ENCODE peak calls at places on chromosomes 5 and 9, in six cellular contexts. I, K, Q, G, N and B are unnamed samples.

GRCh38 chr5:149113669-149114068 is 27.6 kb upstream of the ABLIM3 start:
- DNase-seq in N (no peak), G (no peak), Q (no peak), K (no peak), I (no peak), B (no peak)

GRCh38 chr5:60503771-60504170 is 196.2 kb downstream of the DEPDC1B start:
- DNase-seq in N (no peak), I (no peak), G (no peak), K (no peak), Q (no peak), B (no peak)

GRCh38 chr5:132439521-132440206 is 50.9 kb downstream of the IRF1 start:
- DNase-seq in N (no peak), I (no peak), G (no peak), K (no peak), Q (no peak), B (no peak)

GRCh38 chr5:126210955-126211354 is 212.3 kb upstream of the GRAMD2B start:
- DNase-seq in N (no peak), G (no peak), I (no peak), K (no peak), Q (no peak), B (peak; percentile 22)

GRCh38 chr5:138488481-138488945 is 23.2 kb downstream of the EGR1 start:
- DNase-seq in I (no peak), K (no peak), G (no peak), Q (no peak), N (peak; percentile 66), B (no peak)

GRCh38 chr9:117224676-117225075 is 190.2 kb downstream of the ASTN2 start:
- DNase-seq in N (no peak), G (no peak), I (no peak), K (peak; percentile 34), Q (no peak), B (no peak)

GRCh38 chr9:89442981-89443817 is 54.7 kb downstream of the SEMA4D start:
- DNase-seq in I (no peak), Q (no peak), K (no peak), N (no peak), G (no peak), B (no peak)

GRCh38 chr9:109556061-109556460 is 58.0 kb upstream of the PTPN3 start:
- DNase-seq in K (no peak), N (no peak), G (no peak), Q (no peak), I (no peak), B (peak; percentile 98)

GRCh38 chr9:79362100-79363081 is 209.4 kb upstream of the TLE4 start:
- DNase-seq in Q (no peak), K (peak; percentile 17), I (no peak), G (no peak), N (no peak), B (no peak)

GRCh38 chr5:136021016-136021405 is 7.8 kb upstream of the TGFBI start:
- DNase-seq in G (no peak), I (no peak), K (no peak), Q (no peak), N (peak; percentile 26), B (no peak)

GRCh38 chr9:118478752-118479151 is 774.5 kb downstream of the TLR4 start:
- DNase-seq in G (no peak), N (no peak), K (no peak), I (no peak), Q (no peak), B (no peak)

GRCh38 chr9:121736964-121737462 is 85.6 kb downstream of the DAB2IP start:
- DNase-seq in N (peak; percentile 86), G (peak; percentile 60), Q (peak; percentile 78), I (no peak), K (no peak), B (peak; percentile 86)

DNA sequence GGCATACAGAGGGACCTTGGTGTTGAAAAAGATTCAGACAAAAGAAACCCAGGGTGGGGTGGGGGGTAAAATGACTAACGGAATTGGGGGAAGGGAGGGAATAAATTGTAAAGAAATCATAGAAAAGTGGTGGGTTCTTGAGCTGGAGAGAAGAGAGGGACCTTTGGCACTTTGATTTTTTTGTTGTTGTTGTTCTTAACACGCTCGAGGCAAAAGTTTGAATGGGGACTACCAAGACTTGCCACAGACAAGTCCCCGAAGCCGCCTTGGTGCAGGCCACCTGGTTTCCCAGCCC is 616 bp downstream of the VCAN start:
- DNase-seq in Q (no peak), K (no peak), I (no peak), N (no peak), G (peak; percentile 16), B (no peak)
- TF ChIP-seq JUND in Q (no peak), K (no peak), I (no peak), N (no peak), G (no peak), B (no peak)

GRCh38 chr5:55969956-55970355 is 24.8 kb downstream of the IL6ST start:
- DNase-seq in K (no peak), I (no peak), N (no peak), Q (no peak), G (no peak), B (no peak)
- TF ChIP-seq JUND in K (no peak), I (no peak), N (no peak), Q (no peak), G (no peak), B (no peak)

DNA sequence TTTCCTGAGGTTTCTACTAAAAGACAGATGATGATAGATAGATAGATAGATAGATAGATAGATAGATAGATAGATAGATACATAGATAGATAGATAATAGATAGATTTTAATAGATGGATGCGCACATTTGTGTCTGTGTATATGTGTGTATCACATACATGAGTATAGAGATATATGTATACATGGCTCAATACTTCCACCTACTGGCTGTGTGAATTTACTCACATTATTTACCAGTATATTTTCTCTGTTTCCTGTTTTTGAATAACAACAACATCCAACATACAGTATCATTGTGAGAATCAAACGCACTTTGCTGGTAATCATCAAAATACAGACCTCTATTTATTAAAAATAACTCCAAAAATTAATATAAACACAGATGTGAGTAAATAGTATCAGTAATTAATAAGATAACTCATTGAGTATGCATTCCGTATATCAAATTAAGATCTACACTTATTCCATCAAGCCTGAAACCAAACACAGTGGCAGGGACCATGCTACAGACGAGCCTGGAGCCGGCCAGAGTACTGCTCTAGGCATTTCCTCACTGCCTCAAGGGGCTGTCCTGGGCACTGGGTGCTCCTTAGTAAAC is 338.0 kb downstream of the SEMA5A start:
- DNase-seq in I (peak; percentile 3), N (peak; percentile 33), G (peak; percentile 32), Q (peak; percentile 34), K (no peak), B (peak; percentile 25)
- TF ChIP-seq JUND in I (no peak), N (no peak), G (no peak), Q (no peak), K (no peak), B (no peak)

DNA sequence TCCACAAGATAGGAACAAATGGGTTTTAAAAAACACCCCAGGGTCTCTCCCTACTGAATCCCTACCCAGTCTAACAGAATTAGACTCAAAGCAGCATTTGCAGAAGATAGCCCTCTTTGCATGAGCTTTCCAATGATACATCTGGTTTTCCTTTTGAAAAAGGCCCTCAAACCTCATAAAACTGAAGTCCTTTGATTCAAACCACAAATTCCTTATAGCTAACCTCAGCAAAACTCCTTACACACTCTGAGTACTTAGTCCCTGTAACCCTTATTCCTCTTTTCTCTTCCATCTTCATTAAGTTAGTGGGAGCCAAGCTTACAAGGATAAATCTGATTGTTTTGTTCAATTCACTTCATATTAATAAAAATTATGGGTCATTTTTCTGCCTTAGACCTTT is 90.5 kb upstream of the TNC start:
- DNase-seq in G (no peak), K (no peak), N (no peak), I (no peak), Q (no peak), B (no peak)
- TF ChIP-seq JUND in G (peak; percentile 50), K (no peak), N (no peak), I (no peak), Q (no peak), B (no peak)